ENCODE peak calls at places on chromosomes 5 and 9, in four cellular contexts. One of them, this sample, is unnamed.

GRCh38 chr9:16637938-16638337 is 232.5 kb downstream of the BNC2 start:
- DNase-seq in effector memory CD8-positive, alpha-beta T cell: no peak
- DNase-seq in fibroblast of mammary gland: no peak
- DNase-seq in stimulated activated CD8-positive, alpha-beta memory T cell treated with anti-CD3 and anti-CD28 coated beads, Interleukin-12 subunit alpha, Interleukin-12 subunit beta, amount 100 ng/mL, for 1 hour: no peak
- DNase-seq in this sample: no peak

GRCh38 chr5:54701179-54701578 is 183.6 kb downstream of the SNX18 start:
- DNase-seq in effector memory CD8-positive, alpha-beta T cell: no peak
- DNase-seq in fibroblast of mammary gland: peak; percentile 59
- DNase-seq in stimulated activated CD8-positive, alpha-beta memory T cell treated with anti-CD3 and anti-CD28 coated beads, Interleukin-12 subunit alpha, Interleukin-12 subunit beta, amount 100 ng/mL, for 1 hour: no peak
- DNase-seq in this sample: no peak

GRCh38 chr5:102583663-102584062 is 84.9 kb upstream of the SLCO6A1 start:
- DNase-seq in effector memory CD8-positive, alpha-beta T cell: no peak
- DNase-seq in fibroblast of mammary gland: peak; percentile 42
- DNase-seq in stimulated activated CD8-positive, alpha-beta memory T cell treated with anti-CD3 and anti-CD28 coated beads, Interleukin-12 subunit alpha, Interleukin-12 subunit beta, amount 100 ng/mL, for 1 hour: no peak
- DNase-seq in this sample: no peak

GRCh38 chr9:38368731-38369130 is 23.8 kb upstream of the ALDH1B1 start:
- DNase-seq in effector memory CD8-positive, alpha-beta T cell: no peak
- DNase-seq in fibroblast of mammary gland: no peak
- DNase-seq in stimulated activated CD8-positive, alpha-beta memory T cell treated with anti-CD3 and anti-CD28 coated beads, Interleukin-12 subunit alpha, Interleukin-12 subunit beta, amount 100 ng/mL, for 1 hour: no peak
- DNase-seq in this sample: no peak

GRCh38 chr9:91882628-91883027 is 67.4 kb downstream of the ROR2 start:
- DNase-seq in effector memory CD8-positive, alpha-beta T cell: no peak
- DNase-seq in fibroblast of mammary gland: no peak
- DNase-seq in stimulated activated CD8-positive, alpha-beta memory T cell treated with anti-CD3 and anti-CD28 coated beads, Interleukin-12 subunit alpha, Interleukin-12 subunit beta, amount 100 ng/mL, for 1 hour: no peak
- DNase-seq in this sample: no peak

GRCh38 chr5:163770625-163771024 is 265.2 kb downstream of the MAT2B start:
- DNase-seq in effector memory CD8-positive, alpha-beta T cell: no peak
- DNase-seq in fibroblast of mammary gland: no peak
- DNase-seq in stimulated activated CD8-positive, alpha-beta memory T cell treated with anti-CD3 and anti-CD28 coated beads, Interleukin-12 subunit alpha, Interleukin-12 subunit beta, amount 100 ng/mL, for 1 hour: no peak
- DNase-seq in this sample: no peak

GRCh38 chr5:42555797-42556196 is 132.6 kb downstream of the GHR start:
- DNase-seq in effector memory CD8-positive, alpha-beta T cell: no peak
- DNase-seq in fibroblast of mammary gland: no peak
- DNase-seq in stimulated activated CD8-positive, alpha-beta memory T cell treated with anti-CD3 and anti-CD28 coated beads, Interleukin-12 subunit alpha, Interleukin-12 subunit beta, amount 100 ng/mL, for 1 hour: no peak
- DNase-seq in this sample: no peak

GRCh38 chr9:126169736-126170135 is 156.9 kb upstream of the MVB12B start:
- DNase-seq in effector memory CD8-positive, alpha-beta T cell: no peak
- DNase-seq in fibroblast of mammary gland: no peak
- DNase-seq in stimulated activated CD8-positive, alpha-beta memory T cell treated with anti-CD3 and anti-CD28 coated beads, Interleukin-12 subunit alpha, Interleukin-12 subunit beta, amount 100 ng/mL, for 1 hour: no peak
- DNase-seq in this sample: no peak

GRCh38 chr9:136674786-136675349 is 12.2 kb downstream of the EGFL7 start:
- DNase-seq in effector memory CD8-positive, alpha-beta T cell: no peak
- DNase-seq in fibroblast of mammary gland: no peak
- DNase-seq in stimulated activated CD8-positive, alpha-beta memory T cell treated with anti-CD3 and anti-CD28 coated beads, Interleukin-12 subunit alpha, Interleukin-12 subunit beta, amount 100 ng/mL, for 1 hour: no peak
- DNase-seq in this sample: no peak

GRCh38 chr5:71894091-71894490 is 175.0 kb downstream of the CARTPT start:
- DNase-seq in effector memory CD8-positive, alpha-beta T cell: no peak
- DNase-seq in fibroblast of mammary gland: no peak
- DNase-seq in stimulated activated CD8-positive, alpha-beta memory T cell treated with anti-CD3 and anti-CD28 coated beads, Interleukin-12 subunit alpha, Interleukin-12 subunit beta, amount 100 ng/mL, for 1 hour: no peak
- DNase-seq in this sample: no peak

GRCh38 chr5:128579111-128579510 is 41.1 kb upstream of the FBN2 start:
- DNase-seq in effector memory CD8-positive, alpha-beta T cell: no peak
- DNase-seq in fibroblast of mammary gland: peak; percentile 79
- DNase-seq in stimulated activated CD8-positive, alpha-beta memory T cell treated with anti-CD3 and anti-CD28 coated beads, Interleukin-12 subunit alpha, Interleukin-12 subunit beta, amount 100 ng/mL, for 1 hour: no peak
- DNase-seq in this sample: no peak

GRCh38 chr5:77259479-77259878 is 49.0 kb downstream of the PDE8B start:
- DNase-seq in effector memory CD8-positive, alpha-beta T cell: no peak
- DNase-seq in fibroblast of mammary gland: no peak
- DNase-seq in stimulated activated CD8-positive, alpha-beta memory T cell treated with anti-CD3 and anti-CD28 coated beads, Interleukin-12 subunit alpha, Interleukin-12 subunit beta, amount 100 ng/mL, for 1 hour: no peak
- DNase-seq in this sample: no peak

GRCh38 chr9:25226901-25227686 is 451.1 kb downstream of the TUSC1 start:
- DNase-seq in effector memory CD8-positive, alpha-beta T cell: no peak
- DNase-seq in fibroblast of mammary gland: no peak
- DNase-seq in stimulated activated CD8-positive, alpha-beta memory T cell treated with anti-CD3 and anti-CD28 coated beads, Interleukin-12 subunit alpha, Interleukin-12 subunit beta, amount 100 ng/mL, for 1 hour: no peak
- DNase-seq in this sample: no peak